ENCODE peak calls at places on chromosomes 6 and 20, in four cellular contexts. C, T, Y and I are unnamed samples.

GRCh38 chr6:105573138-105573537 is 170.3 kb upstream of the PREP start:
- DNase-seq in C (no peak), T (no peak), Y (no peak), I (no peak)

GRCh38 chr6:84016029-84016428 is 17.5 kb upstream of the MRAP2 start:
- DNase-seq in C (no peak), T (no peak), Y (no peak), I (no peak)

GRCh38 chr6:25279748-25280616 is 808 bp downstream of the CARMIL1 start:
- DNase-seq in C (no peak), T (no peak), Y (peak; percentile 41), I (no peak)

GRCh38 chr6:167047554-167047953 is 48.4 kb downstream of the CEP43 start:
- DNase-seq in C (peak; percentile 22), T (no peak), Y (no peak), I (no peak)

GRCh38 chr6:49284134-49284533 is 178.9 kb downstream of the MMUT start:
- DNase-seq in C (no peak), T (no peak), Y (no peak), I (no peak)

GRCh38 chr6:118719351-118720124 is 68.1 kb upstream of the CEP85L start:
- DNase-seq in C (peak; percentile 34), T (no peak), Y (no peak), I (no peak)

GRCh38 chr6:161237176-161237575 is 36.7 kb downstream of the AGPAT4 start:
- DNase-seq in C (no peak), T (no peak), Y (no peak), I (no peak)

GRCh38 chr6:136517002-136517401 is 33.2 kb downstream of the MAP7 start:
- DNase-seq in C (no peak), T (no peak), Y (no peak), I (no peak)

GRCh38 chr6:135159531-135159930 is 21.6 kb upstream of the MYB start:
- DNase-seq in C (no peak), T (no peak), Y (no peak), I (no peak)

GRCh38 chr20:60845146-60845545 is 406.9 kb upstream of the CDH4 start:
- DNase-seq in C (no peak), T (no peak), Y (no peak), I (no peak)

GRCh38 chr6:15730442-15730841 is 67.6 kb upstream of the DTNBP1 start:
- DNase-seq in C (no peak), T (no peak), Y (no peak), I (no peak)

GRCh38 chr6:132708771-132709170 is 5.1 kb downstream of the VNN1 start:
- DNase-seq in C (no peak), T (no peak), Y (no peak), I (no peak)

GRCh38 chr20:46507760-46508407 is 5.5 kb downstream of the ZNF334 start:
- DNase-seq in C (no peak), T (no peak), Y (no peak), I (no peak)

GRCh38 chr6:129181001-129181400 is 298.1 kb downstream of the LAMA2 start:
- DNase-seq in C (no peak), T (no peak), Y (no peak), I (no peak)

GRCh38 chr6:14881399-14881798 is 364.5 kb upstream of the JARID2 start:
- DNase-seq in C (no peak), T (no peak), Y (peak; percentile 47), I (no peak)

GRCh38 chr6:46794068-46794467 is 879 bp downstream of the MEP1A start:
- DNase-seq in C (no peak), T (no peak), Y (no peak), I (no peak)

GRCh38 chr6:16505711-16506362 is 255.4 kb downstream of the ATXN1 start:
- DNase-seq in C (no peak), T (no peak), Y (no peak), I (no peak)

GRCh38 chr6:157637516-157637915 is 185.5 kb upstream of the SNX9 start:
- DNase-seq in C (no peak), T (no peak), Y (no peak), I (no peak)

GRCh38 chr20:1209447-1210387 is 6.5 kb downstream of the C20orf202 start:
- DNase-seq in C (no peak), T (no peak), Y (peak; percentile 19), I (no peak)

GRCh38 chr6:136728033-136728939 is 64.0 kb downstream of the MAP3K5 start:
- DNase-seq in C (no peak), T (no peak), Y (no peak), I (no peak)

GRCh38 chr20:47198254-47198671 is 158.2 kb downstream of the ZMYND8 start:
- DNase-seq in C (no peak), T (no peak), Y (no peak), I (no peak)

GRCh38 chr6:2237001-2237400 is 8.4 kb downstream of the GMDS start:
- DNase-seq in C (no peak), T (no peak), Y (no peak), I (peak; percentile 51)

GRCh38 chr6:18081025-18081668 is 41.3 kb downstream of the NHLRC1 start:
- DNase-seq in C (no peak), T (no peak), Y (no peak), I (no peak)

GRCh38 chr20:8082025-8082424 is 50.0 kb upstream of the PLCB1 start:
- DNase-seq in C (no peak), T (no peak), Y (no peak), I (no peak)

GRCh38 chr20:32477594-32478512 is 107.3 kb downstream of the NOL4L start:
- DNase-seq in C (no peak), T (no peak), Y (no peak), I (no peak)
- H3K4me1 ChIP-seq in C (peaks cover 68% of the 10 kb centered on the region), T (peaks cover 17% of the 10 kb centered on the region), Y (peaks cover 42% of the 10 kb centered on the region), I (peaks cover 64% of the 10 kb centered on the region)

DNA sequence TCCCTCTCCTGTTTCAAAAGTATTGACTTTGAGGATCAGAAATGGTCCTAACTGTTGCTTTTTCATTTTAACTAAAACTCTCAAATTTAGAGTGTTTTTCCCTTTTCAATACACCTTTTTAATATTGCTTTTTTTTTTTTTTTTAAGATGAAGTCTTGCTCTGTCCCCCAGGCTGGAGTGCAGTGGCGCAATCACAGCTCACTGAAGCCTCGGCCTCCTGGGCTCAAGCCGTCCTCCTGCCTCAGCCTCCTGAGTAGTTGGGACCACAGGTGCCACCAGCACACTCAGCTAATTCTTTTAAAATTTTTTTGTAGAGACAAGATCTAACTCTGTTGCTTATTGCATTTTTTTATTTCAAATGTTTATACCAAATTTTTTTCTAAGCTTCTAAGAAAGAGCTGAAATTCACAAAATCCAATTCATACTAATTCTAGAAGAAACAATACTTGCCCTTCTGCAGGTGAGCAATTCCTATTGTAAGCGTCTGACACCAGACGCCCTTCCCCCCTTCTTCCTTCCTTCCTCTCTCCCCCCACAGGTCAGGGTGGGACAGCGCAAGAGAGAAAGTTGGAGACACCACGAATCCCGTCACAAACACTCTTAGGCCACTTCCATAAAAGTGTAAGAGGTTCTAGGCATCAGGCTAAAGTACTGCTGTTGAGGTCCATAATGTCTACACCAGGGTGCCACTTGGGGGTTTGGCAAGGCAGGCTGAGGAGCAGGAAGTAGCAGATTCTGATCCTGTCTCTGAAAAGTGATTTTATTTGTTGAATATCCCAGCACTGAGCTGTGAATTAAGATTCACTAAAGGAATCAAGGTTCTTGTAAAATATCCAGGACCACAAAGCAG is 12.8 kb downstream of the DLL1 start:
- DNase-seq in C (no peak), T (no peak), Y (no peak), I (no peak)
- H3K4me1 ChIP-seq in C (peaks cover 40% of the 10 kb centered on the region), T (peaks cover 23% of the 10 kb centered on the region), Y (no peaks in the 10 kb centered on the region), I (peaks cover 10% of the 10 kb centered on the region)

DNA sequence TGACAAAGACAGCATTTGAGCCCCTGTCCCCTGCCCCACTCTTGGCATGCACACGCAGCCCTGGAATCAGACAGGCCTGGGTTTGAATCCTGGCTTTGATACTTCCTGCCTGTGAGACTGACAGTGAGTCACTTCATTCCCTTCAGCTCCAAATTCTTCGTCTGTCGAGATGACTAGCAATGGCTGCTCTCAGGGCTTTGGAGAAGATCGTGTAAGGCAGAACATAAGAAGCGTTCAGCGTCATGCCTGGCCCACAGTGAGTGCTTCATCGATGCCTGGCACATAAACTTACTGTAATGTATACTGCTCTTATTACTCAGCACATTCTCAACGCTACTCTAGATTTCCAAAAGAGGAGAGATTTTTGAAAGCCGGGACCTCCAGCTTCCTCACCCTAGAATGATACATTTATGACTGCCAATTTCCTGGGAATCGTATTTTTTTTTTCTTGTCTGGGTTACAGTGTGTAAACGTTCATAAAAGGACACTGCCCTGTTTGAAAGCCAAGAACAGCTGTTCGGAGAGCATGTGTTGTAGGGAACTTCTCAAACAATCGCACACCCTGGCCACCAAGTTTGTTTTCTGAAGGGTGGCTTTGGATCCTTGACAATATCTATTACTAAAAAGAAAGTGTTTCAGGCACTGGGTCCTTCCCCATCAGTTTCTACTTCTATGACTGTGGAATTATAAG is 16.2 kb upstream of the BCAS1 start:
- DNase-seq in C (no peak), T (no peak), Y (no peak), I (no peak)
- H3K4me1 ChIP-seq in C (no peaks in the 10 kb centered on the region), T (no peaks in the 10 kb centered on the region), Y (no peaks in the 10 kb centered on the region), I (peaks cover 39% of the 10 kb centered on the region)

GRCh38 chr20:62799036-62799435 is 2.8 kb downstream of the MRGBP start:
- DNase-seq in C (no peak), T (no peak), Y (no peak), I (no peak)

GRCh38 chr20:62801284-62802010 is 3.2 kb upstream of the OGFR start:
- DNase-seq in C (no peak), T (no peak), Y (no peak), I (no peak)

GRCh38 chr20:62800314-62801259 is 4.0 kb upstream of the OGFR start:
- DNase-seq in C (no peak), T (no peak), Y (no peak), I (no peak)

GRCh38 chr20:62799459-62799858 is 3.2 kb downstream of the MRGBP start:
- DNase-seq in C (no peak), T (no peak), Y (no peak), I (no peak)

GRCh38 chr20:62799873-62800272 is 3.6 kb downstream of the MRGBP start:
- DNase-seq in C (no peak), T (no peak), Y (no peak), I (no peak)
- H3K4me1 ChIP-seq in C (peaks cover 19% of the 10 kb centered on the region), T (peaks cover 37% of the 10 kb centered on the region), Y (peaks cover 12% of the 10 kb centered on the region), I (peaks cover 20% of the 10 kb centered on the region)

DNA sequence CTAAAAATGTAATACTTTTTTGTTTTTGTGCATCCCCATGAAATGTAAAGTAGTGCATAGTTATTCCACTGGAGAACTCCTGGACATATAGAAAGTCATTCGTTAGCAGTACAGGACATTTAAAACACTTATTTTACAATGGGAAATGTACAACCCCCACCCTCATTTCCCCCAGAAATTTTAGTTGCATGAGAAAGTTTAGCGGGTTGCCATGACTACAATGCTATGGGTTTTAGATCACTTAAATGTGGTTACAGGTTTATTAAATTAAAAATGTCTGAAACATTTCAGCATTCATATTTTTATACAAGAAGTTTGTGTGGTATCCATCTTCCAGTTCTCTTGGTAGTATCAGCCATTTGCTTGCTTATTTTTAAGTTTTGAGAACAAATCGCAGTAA is 54.9 kb upstream of the TRAF3IP2 start:
- DNase-seq in C (no peak), T (no peak), Y (no peak), I (no peak)
- H3K4me1 ChIP-seq in C (no peaks in the 10 kb centered on the region), T (peaks cover 69% of the 10 kb centered on the region), Y (peaks cover 10% of the 10 kb centered on the region), I (peaks cover 14% of the 10 kb centered on the region)